ENCODE peak calls at places on chromosomes 12 and 14, in four cellular contexts. Z is fibroblast of lung, Q is H9, J is Calu3. P is an unnamed sample.

GRCh38 chr14:102251161-102251560 is 53.8 kb downstream of the MOK start:
- DNase-seq in Z (no peak), Q (no peak), J (no peak), P (no peak)

GRCh38 chr12:78494911-78495310 is 369.7 kb upstream of the SYT1 start:
- DNase-seq in Q (no peak), J (no peak), Z (peak), P (no peak)

GRCh38 chr14:39175445-39176262 is 600 bp downstream of the PNN start:
- DNase-seq in J (peak), Q (peak), Z (no peak), P (peak)

GRCh38 chr12:88185988-88186387 is 43.9 kb downstream of the TMTC3 start:
- DNase-seq in J (peak), Z (peak), Q (no peak), P (peak)

GRCh38 chr12:84585996-84586395 is 326.6 kb downstream of the SLC6A15 start:
- DNase-seq in Z (no peak), Q (no peak), J (no peak), P (no peak)

GRCh38 chr12:121576851-121577391 is 3.9 kb downstream of the KDM2B start:
- DNase-seq in Q (peak), Z (peak), J (no peak), P (no peak)

GRCh38 chr12:26010293-26010821 is 51.9 kb downstream of the RASSF8 start:
- DNase-seq in Q (no peak), Z (no peak), J (peak), P (no peak)

GRCh38 chr12:40622246-40622838 is 69.9 kb upstream of the CNTN1 start:
- DNase-seq in Z (peak), Q (peak), J (peak), P (peak)

GRCh38 chr12:108442077-108442476 is 73.0 kb upstream of the FICD start:
- DNase-seq in Q (peak), J (no peak), Z (no peak), P (no peak)

GRCh38 chr12:52976574-52977071 is 27.7 kb downstream of the KRT18 start:
- DNase-seq in Q (no peak), J (no peak), Z (peak), P (no peak)

GRCh38 chr12:48814313-48815280 is 3.7 kb upstream of the CACNB3 start:
- DNase-seq in Z (peak), Q (peak), J (peak), P (peak)

GRCh38 chr14:106694638-106695393 is 1168.4 kb downstream of the TMEM121 start:
- DNase-seq in J (no peak), Z (no peak), Q (no peak), P (peak)

GRCh38 chr14:33273978-33274377 is 335.3 kb downstream of the NPAS3 start:
- DNase-seq in Z (no peak), Q (no peak), J (no peak), P (no peak)

GRCh38 chr12:122309564-122310121 is 43.3 kb upstream of the VPS33A start:
- DNase-seq in Z (no peak), J (no peak), Q (no peak), P (no peak)

GRCh38 chr14:69708586-69709169 is 58.3 kb upstream of the SRSF5 start:
- DNase-seq in Q (peak), Z (peak), J (peak), P (no peak)

GRCh38 chr12:974281-974862 is 16.7 kb upstream of the ERC1 start:
- DNase-seq in Q (no peak), J (no peak), Z (no peak), P (no peak)

GRCh38 chr12:15227004-15227679 is 5.9 kb upstream of the RERG start:
- DNase-seq in J (peak), Q (peak), Z (peak), P (peak)

GRCh38 chr12:22541496-22541895 is 2.8 kb downstream of the C2CD5 start:
- DNase-seq in J (no peak), Q (no peak), Z (no peak), P (no peak)

GRCh38 chr14:91400696-91401095 is 16.9 kb downstream of the CCDC88C start:
- DNase-seq in Q (no peak), Z (peak), J (no peak), P (no peak)

GRCh38 chr12:53053223-53054111 is 3.6 kb downstream of the TNS2 start:
- DNase-seq in Z (no peak), J (peak), Q (peak), P (no peak)

GRCh38 chr14:37172024-37172869 is at the start of gene SLC25A21:
- DNase-seq in Z (peak), J (peak), Q (peak), P (no peak)

GRCh38 chr14:34623506-34623905 is 6.4 kb downstream of the SNX6 start:
- DNase-seq in Q (no peak), J (no peak), Z (no peak), P (no peak)

GRCh38 chr12:124289634-124290600 is 5.0 kb upstream of the RFLNA start:
- DNase-seq in J (no peak), Q (no peak), Z (peak), P (no peak)

DNA sequence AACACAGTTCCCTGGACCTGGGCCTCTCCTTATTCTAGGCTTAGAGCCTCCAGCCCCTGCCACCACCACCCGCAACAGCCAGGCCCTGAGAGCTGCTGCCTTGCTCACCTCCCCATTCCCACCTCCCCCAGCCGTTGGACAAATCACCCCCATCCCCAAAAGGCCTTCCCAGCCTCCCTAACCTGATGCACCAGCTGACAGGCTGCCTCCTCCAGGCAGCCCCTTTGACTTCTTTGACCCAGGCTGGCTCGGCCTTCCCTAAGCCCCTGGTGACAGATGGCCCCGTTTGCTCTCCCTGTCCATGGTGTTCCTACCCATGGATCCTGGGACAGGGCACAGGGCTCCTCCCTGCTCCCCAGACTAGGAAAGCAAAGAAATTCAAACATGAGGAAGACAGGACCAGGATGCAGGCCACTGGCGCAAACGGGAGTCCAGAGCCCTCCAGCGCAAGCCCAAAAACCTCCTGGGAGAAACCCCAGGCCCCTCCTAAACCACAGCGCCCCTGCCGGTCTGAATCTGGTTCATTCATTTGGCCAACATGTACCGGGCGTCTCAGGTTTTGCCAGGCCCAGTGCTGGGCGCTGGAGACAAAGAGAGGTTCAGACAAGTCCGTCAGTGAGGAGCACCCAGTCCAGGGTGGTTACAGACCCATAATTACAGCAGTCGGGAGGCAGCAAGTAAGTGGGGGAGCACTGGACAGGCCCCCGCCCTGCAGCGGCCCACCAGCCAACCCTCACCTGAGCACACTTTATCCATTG is 2.4 kb downstream of the AKT1 start:
- DNase-seq in J (no peak), Z (no peak), Q (peak), P (no peak)
- TF ChIP-seq CTCF in J (no peak), Z (no peak), Q (peak), P (no peak)

GRCh38 chr14:36105401-36105800 is 71.1 kb downstream of the PTCSC3 start:
- DNase-seq in J (peak), Q (peak), Z (no peak), P (no peak)
- TF ChIP-seq CTCF in J (no peak), Q (peak), Z (no peak), P (no peak)

GRCh38 chr12:116456307-116456641 is 102.9 kb upstream of the MAP1LC3B2 start:
- DNase-seq in J (no peak), Z (no peak), Q (no peak), P (no peak)
- TF ChIP-seq CTCF in J (no peak), Z (no peak), Q (no peak), P (no peak)

DNA sequence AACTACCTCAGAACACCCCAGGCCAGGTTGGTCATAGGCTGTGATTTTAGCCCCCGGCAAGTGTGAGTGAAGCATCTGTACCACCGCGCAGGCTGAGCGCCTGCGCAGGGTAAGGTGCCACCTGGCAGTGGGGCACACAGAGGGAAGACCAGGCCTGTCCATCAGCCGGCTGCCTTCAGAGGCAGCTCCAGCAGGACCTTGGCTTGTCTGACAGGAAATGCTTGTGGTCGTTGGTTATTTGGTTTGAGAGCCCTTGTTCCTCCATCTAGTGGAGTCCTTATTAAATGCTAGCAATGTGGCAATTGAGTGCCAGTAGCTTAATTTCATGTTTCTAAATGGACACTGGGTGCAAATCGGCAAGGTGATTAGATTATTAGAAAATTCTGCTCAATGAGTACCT is 27.5 kb downstream of the SLC25A29 start:
- DNase-seq in Q (no peak), Z (peak), J (no peak), P (peak)
- TF ChIP-seq CTCF in Q (no peak), Z (peak), J (no peak), P (no peak)

GRCh38 chr12:31215521-31216232 is 110.3 kb downstream of the SINHCAF start:
- DNase-seq in Q (no peak), J (no peak), Z (no peak), P (no peak)
- TF ChIP-seq CTCF in Q (no peak), J (no peak), Z (no peak), P (no peak)